ENCODE peak calls at places on chromosomes 5 and 9, in six cellular contexts. S is heart right ventricle, I is tibial nerve, X is AG10803, N is ovary, T is PC-3. D is an unnamed sample.

GRCh38 chr5:61167382-61167781 is 5.1 kb upstream of the SMIM15 start:
- DNase-seq in S (no peak), I (no peak), X (peak; percentile 55), N (no peak), T (peak; percentile 34), D (peak; percentile 75)

GRCh38 chr5:150352531-150353394 is 4.7 kb upstream of the TCOF1 start:
- DNase-seq in S (no peak), I (no peak), X (peak; percentile 40), N (no peak), T (no peak), D (no peak)

GRCh38 chr5:143094087-143094511 is 309.4 kb downstream of the NR3C1 start:
- DNase-seq in S (no peak), I (no peak), X (peak; percentile 16), N (peak; percentile 20), T (no peak), D (no peak)

GRCh38 chr9:92463387-92463786 is 18.9 kb downstream of the ASPN start:
- DNase-seq in S (no peak), I (no peak), X (no peak), N (no peak), T (no peak), D (no peak)

GRCh38 chr5:154098465-154098864 is 59.7 kb downstream of the MFAP3 start:
- DNase-seq in S (no peak), I (no peak), X (no peak), N (no peak), T (no peak), D (no peak)

GRCh38 chr5:103232393-103232999 is 26.1 kb upstream of the MACIR start:
- DNase-seq in S (peak; percentile 12), I (peak; percentile 5), X (peak; percentile 47), N (no peak), T (peak; percentile 77), D (peak; percentile 43)

GRCh38 chr5:41925555-41925946 is 470 bp downstream of the FBXO4 start:
- DNase-seq in S (peak; percentile 42), I (peak; percentile 28), X (peak; percentile 33), N (peak; percentile 48), T (peak; percentile 58), D (peak; percentile 13)

GRCh38 chr5:32531885-32532520 is 53.4 kb upstream of the SUB1 start:
- DNase-seq in S (no peak), I (no peak), X (peak; percentile 58), N (no peak), T (peak; percentile 57), D (peak; percentile 75)

GRCh38 chr9:96222132-96222531 is 79.8 kb downstream of the HSD17B3 start:
- DNase-seq in S (no peak), I (no peak), X (no peak), N (no peak), T (peak; percentile 17), D (no peak)

GRCh38 chr9:28808042-28808441 is 1234.8 kb upstream of the C9orf72 start:
- DNase-seq in S (no peak), I (no peak), X (no peak), N (no peak), T (peak; percentile 72), D (peak; percentile 44)

GRCh38 chr5:87392170-87392569 is 20.6 kb downstream of the CCNH start:
- DNase-seq in S (no peak), I (no peak), X (no peak), N (no peak), T (no peak), D (no peak)

GRCh38 chr5:81751836-81752643 is 1.1 kb upstream of the SSBP2 start:
- DNase-seq in S (peak; percentile 37), I (peak; percentile 55), X (peak; percentile 41), N (peak; percentile 47), T (no peak), D (peak; percentile 49)

GRCh38 chr5:59360130-59360555 is 533.4 kb downstream of the PDE4D start:
- DNase-seq in S (no peak), I (no peak), X (peak; percentile 2), N (no peak), T (no peak), D (peak; percentile 11)

GRCh38 chr5:59357421-59357977 is 536.0 kb downstream of the PDE4D start:
- DNase-seq in S (peak; percentile 11), I (no peak), X (no peak), N (no peak), T (no peak), D (no peak)

GRCh38 chr5:59358005-59358404 is 535.5 kb downstream of the PDE4D start:
- DNase-seq in S (no peak), I (no peak), X (no peak), N (no peak), T (no peak), D (no peak)

GRCh38 chr5:59356813-59357381 is 536.6 kb downstream of the PDE4D start:
- DNase-seq in S (peak; percentile 71), I (no peak), X (no peak), N (no peak), T (no peak), D (no peak)

DNA sequence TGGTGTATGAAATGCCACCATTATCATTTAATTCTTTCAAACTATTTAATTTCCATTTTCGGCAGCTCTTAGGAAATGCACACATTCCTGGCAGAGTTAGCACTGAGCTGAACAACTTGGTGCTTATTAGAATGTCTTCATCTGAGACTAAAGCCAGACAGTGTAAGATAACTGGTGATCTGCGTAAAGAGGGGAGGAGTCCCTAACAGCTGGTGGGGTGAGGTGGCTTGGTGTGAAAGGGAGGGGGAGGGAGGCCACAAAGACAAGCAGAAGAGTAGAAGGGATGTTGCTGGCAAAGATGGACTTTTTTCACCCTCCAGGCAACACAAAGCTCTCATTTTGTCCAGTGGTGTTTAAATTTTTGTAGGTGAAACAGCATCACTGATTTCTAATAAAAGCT is 535.0 kb downstream of the PDE4D start:
- DNase-seq in S (peak; percentile 12), I (no peak), X (no peak), N (peak; percentile 39), T (no peak), D (peak; percentile 50)
- H3K4me3 ChIP-seq in S (no peak overlapping the region), I (no peak overlapping the region), X (no peak overlapping the region), N (no peak overlapping the region), T (no peak overlapping the region), D (no peak overlapping the region)

GRCh38 chr5:74919487-74919886 is 53.3 kb upstream of the FAM169A start:
- DNase-seq in S (no peak), I (no peak), X (peak; percentile 71), N (no peak), T (peak; percentile 63), D (peak; percentile 79)
- TF ChIP-seq CTCF in S (peak; percentile 20), I (peak; percentile 36), X (peak; percentile 69), N (no peak), T (peak; percentile 50), D (peak; percentile 40)

GRCh38 chr9:131237931-131238401 is 38.3 kb downstream of the FAM78A start:
- DNase-seq in S (peak; percentile 75), I (peak; percentile 56), X (peak; percentile 90), N (peak; percentile 36), T (peak; percentile 8), D (peak; percentile 80)
- H3K4me3 ChIP-seq in S (peak overlapping the region; percentile 7), I (no peak overlapping the region), X (no peak overlapping the region), N (no peak overlapping the region), T (no peak overlapping the region), D (no peak overlapping the region)

GRCh38 chr9:32334112-32334511 is 50.3 kb upstream of the ACO1 start:
- DNase-seq in S (no peak), I (no peak), X (no peak), N (no peak), T (no peak), D (no peak)
- TF ChIP-seq CTCF in S (no peak), I (no peak), X (no peak), N (no peak), T (no peak), D (no peak)

GRCh38 chr5:10655041-10655685 is 91.3 kb downstream of the ANKRD33B start:
- DNase-seq in S (no peak), I (no peak), X (no peak), N (no peak), T (no peak), D (no peak)
- H3K4me3 ChIP-seq in S (no peak overlapping the region), I (no peak overlapping the region), X (no peak overlapping the region), N (no peak overlapping the region), T (no peak overlapping the region), D (no peak overlapping the region)

DNA sequence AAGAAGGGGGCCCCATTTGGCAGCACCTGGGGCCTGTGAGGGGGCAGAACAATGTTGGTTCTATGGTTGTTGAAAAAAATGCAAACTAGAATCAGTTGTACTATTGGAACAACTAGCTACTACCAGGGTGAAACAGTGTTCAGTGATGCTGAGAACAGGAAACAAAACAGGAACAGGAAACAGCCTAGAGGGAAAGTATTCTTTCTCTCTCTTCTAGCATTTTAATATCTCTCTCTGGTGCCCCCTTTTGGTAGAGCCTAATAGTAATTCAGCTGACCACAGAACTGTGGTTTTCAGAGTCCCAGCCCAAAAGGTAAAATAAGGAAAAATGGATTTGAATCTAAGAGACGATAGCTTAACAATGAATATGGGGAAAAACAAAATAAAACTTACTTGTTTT is 138.0 kb upstream of the KCNN2 start:
- DNase-seq in S (no peak), I (no peak), X (peak; percentile 0), N (no peak), T (peak; percentile 58), D (no peak)
- TF ChIP-seq CTCF in S (no peak), I (no peak), X (peak; percentile 34), N (no peak), T (peak; percentile 60), D (peak; percentile 8)